ENCODE peak calls at places on chromosomes 1 and 21, in five cellular contexts. C, O, E, Y and X are unnamed samples.

GRCh38 chr1:180503274-180503862 is 991 bp upstream of the ACBD6 start:
- DNase-seq in C (no peak), O (no peak), E (no peak), Y (no peak), X (peak; percentile 21)

GRCh38 chr1:46246548-46247432 is 773 bp upstream of the RAD54L start:
- DNase-seq in C (no peak), O (no peak), E (no peak), Y (peak; percentile 45), X (peak; percentile 35)

GRCh38 chr1:154419620-154420020 is 14.5 kb downstream of the IL6R start:
- DNase-seq in C (peak; percentile 91), O (no peak), E (peak; percentile 81), Y (peak; percentile 95), X (peak; percentile 79)

GRCh38 chr1:110150330-110151174 is at the start of gene SLC6A17:
- DNase-seq in C (no peak), O (no peak), E (peak; percentile 68), Y (peak; percentile 68), X (no peak)

GRCh38 chr1:9437931-9438330 is 101.3 kb upstream of the SLC25A33 start:
- DNase-seq in C (no peak), O (no peak), E (peak; percentile 73), Y (peak; percentile 53), X (peak; percentile 10)

GRCh38 chr1:212368073-212368484 is 46.6 kb downstream of the PACC1 start:
- DNase-seq in C (peak; percentile 80), O (peak; percentile 21), E (peak; percentile 54), Y (peak; percentile 81), X (peak; percentile 94)

GRCh38 chr1:241639653-241640148 is 468 bp downstream of the CHML start:
- DNase-seq in C (no peak), O (no peak), E (peak; percentile 49), Y (no peak), X (no peak)

GRCh38 chr1:183180634-183181056 is 5.4 kb upstream of the LAMC2 start:
- DNase-seq in C (no peak), O (no peak), E (peak; percentile 96), Y (peak; percentile 83), X (peak; percentile 58)

GRCh38 chr1:33436557-33437296 is 5.8 kb upstream of the PHC2 start:
- DNase-seq in C (no peak), O (no peak), E (no peak), Y (peak; percentile 28), X (no peak)

GRCh38 chr21:29753216-29753615 is 186.6 kb downstream of the GRIK1 start:
- DNase-seq in C (no peak), O (no peak), E (no peak), Y (no peak), X (no peak)

GRCh38 chr1:159873546-159873945 is 11.1 kb upstream of the VSIG8 start:
- DNase-seq in C (no peak), O (no peak), E (no peak), Y (no peak), X (no peak)

GRCh38 chr1:30809514-30810263 is 52.1 kb upstream of the LAPTM5 start:
- DNase-seq in C (no peak), O (no peak), E (peak; percentile 52), Y (peak; percentile 93), X (peak; percentile 56)

GRCh38 chr1:201332021-201332420 is 45.5 kb downstream of the TNNT2 start:
- DNase-seq in C (no peak), O (no peak), E (no peak), Y (no peak), X (no peak)

GRCh38 chr1:68571499-68571898 is 74.6 kb upstream of the DEPDC1 start:
- DNase-seq in C (no peak), O (no peak), E (peak; percentile 27), Y (no peak), X (peak; percentile 6)

GRCh38 chr1:17816511-17816910 is 61.4 kb downstream of the ACTL8 start:
- DNase-seq in C (no peak), O (no peak), E (no peak), Y (no peak), X (no peak)

GRCh38 chr1:178869114-178869697 is 1.7 kb downstream of the ANGPTL1 start:
- DNase-seq in C (no peak), O (no peak), E (no peak), Y (peak; percentile 63), X (no peak)

GRCh38 chr1:161739865-161740566 is 9.6 kb upstream of the DUSP12 start:
- DNase-seq in C (no peak), O (no peak), E (no peak), Y (no peak), X (no peak)

GRCh38 chr21:43608225-43608624 is 51.1 kb downstream of the HSF2BP start:
- DNase-seq in C (no peak), O (no peak), E (peak; percentile 90), Y (peak; percentile 86), X (peak; percentile 51)

GRCh38 chr1:21861602-21862429 is 49.8 kb downstream of the LDLRAD2 start:
- DNase-seq in C (no peak), O (no peak), E (peak; percentile 57), Y (peak; percentile 78), X (peak; percentile 64)

GRCh38 chr1:86154581-86155060 is 2.0 kb downstream of the COL24A1 start:
- DNase-seq in C (no peak), O (no peak), E (peak; percentile 25), Y (peak; percentile 38), X (no peak)

GRCh38 chr1:225990705-225991464 is 8.3 kb downstream of the SDE2 start:
- DNase-seq in C (peak; percentile 93), O (no peak), E (no peak), Y (no peak), X (no peak)

GRCh38 chr1:216285052-216285451 is 138.2 kb downstream of the USH2A start:
- DNase-seq in C (no peak), O (no peak), E (no peak), Y (no peak), X (no peak)

GRCh38 chr1:56074357-56074717 is 505.0 kb downstream of the PLPP3 start:
- DNase-seq in C (no peak), O (no peak), E (no peak), Y (no peak), X (no peak)

GRCh38 chr1:100543640-100544039 is 5.7 kb downstream of the GPR88 start:
- DNase-seq in C (peak; percentile 48), O (no peak), E (peak; percentile 47), Y (no peak), X (peak; percentile 79)

GRCh38 chr1:171494086-171494485 is 8.8 kb downstream of the PRRC2C start:
- DNase-seq in C (no peak), O (no peak), E (no peak), Y (no peak), X (no peak)

GRCh38 chr1:162055062-162055461 is 14.4 kb upstream of the NOS1AP start:
- DNase-seq in C (no peak), O (no peak), E (peak; percentile 91), Y (peak; percentile 87), X (peak; percentile 99)

GRCh38 chr1:31181515-31182343 is 58.0 kb downstream of the NKAIN1 start:
- DNase-seq in C (peak; percentile 42), O (no peak), E (peak; percentile 29), Y (no peak), X (peak; percentile 51)

GRCh38 chr1:234533034-234533571 is 54.1 kb upstream of the TARBP1 start:
- DNase-seq in C (no peak), O (no peak), E (peak; percentile 99), Y (peak; percentile 97), X (peak; percentile 63)

GRCh38 chr1:234531181-234532132 is 52.5 kb upstream of the TARBP1 start:
- DNase-seq in C (no peak), O (no peak), E (peak; percentile 53), Y (peak; percentile 87), X (peak; percentile 52)

GRCh38 chr1:234533975-234534876 is 55.2 kb upstream of the TARBP1 start:
- DNase-seq in C (no peak), O (no peak), E (peak; percentile 69), Y (peak; percentile 98), X (no peak)

GRCh38 chr1:234530641-234531040 is 51.7 kb upstream of the TARBP1 start:
- DNase-seq in C (no peak), O (no peak), E (no peak), Y (no peak), X (no peak)

GRCh38 chr1:234532511-234532922 is 53.5 kb upstream of the TARBP1 start:
- DNase-seq in C (no peak), O (no peak), E (no peak), Y (no peak), X (no peak)
- H3K4me1 ChIP-seq in C (no peaks in the 10 kb centered on the region), O (peaks cover 5% of the 10 kb centered on the region), E (peaks cover 52% of the 10 kb centered on the region), Y (peaks cover 36% of the 10 kb centered on the region), X (peaks cover 27% of the 10 kb centered on the region)

DNA sequence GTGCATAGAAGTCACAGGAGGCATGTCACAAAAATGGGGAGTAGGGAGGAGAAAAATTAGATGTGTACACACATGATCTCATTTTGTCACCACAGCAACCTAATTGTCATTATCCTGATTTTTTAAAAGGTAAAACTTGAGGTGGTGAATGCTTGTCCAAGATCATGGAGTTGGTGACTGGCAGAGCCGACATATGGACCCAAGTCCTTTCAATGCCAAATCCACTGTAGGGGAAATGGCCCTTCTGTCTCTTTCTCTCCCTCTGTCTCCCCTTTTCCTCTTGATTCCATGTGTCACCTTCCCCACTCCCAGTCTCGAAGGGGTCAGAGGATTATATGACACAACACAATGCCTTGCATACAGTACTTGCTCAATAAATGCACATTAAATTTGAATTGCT is 65.7 kb upstream of the JUN start:
- DNase-seq in C (no peak), O (no peak), E (no peak), Y (no peak), X (no peak)
- H3K9ac ChIP-seq in C (no peak overlapping the region), O (no peak overlapping the region), E (peak overlapping the region; percentile 52), Y (peak overlapping the region; percentile 24), X (peak overlapping the region; percentile 67)

DNA sequence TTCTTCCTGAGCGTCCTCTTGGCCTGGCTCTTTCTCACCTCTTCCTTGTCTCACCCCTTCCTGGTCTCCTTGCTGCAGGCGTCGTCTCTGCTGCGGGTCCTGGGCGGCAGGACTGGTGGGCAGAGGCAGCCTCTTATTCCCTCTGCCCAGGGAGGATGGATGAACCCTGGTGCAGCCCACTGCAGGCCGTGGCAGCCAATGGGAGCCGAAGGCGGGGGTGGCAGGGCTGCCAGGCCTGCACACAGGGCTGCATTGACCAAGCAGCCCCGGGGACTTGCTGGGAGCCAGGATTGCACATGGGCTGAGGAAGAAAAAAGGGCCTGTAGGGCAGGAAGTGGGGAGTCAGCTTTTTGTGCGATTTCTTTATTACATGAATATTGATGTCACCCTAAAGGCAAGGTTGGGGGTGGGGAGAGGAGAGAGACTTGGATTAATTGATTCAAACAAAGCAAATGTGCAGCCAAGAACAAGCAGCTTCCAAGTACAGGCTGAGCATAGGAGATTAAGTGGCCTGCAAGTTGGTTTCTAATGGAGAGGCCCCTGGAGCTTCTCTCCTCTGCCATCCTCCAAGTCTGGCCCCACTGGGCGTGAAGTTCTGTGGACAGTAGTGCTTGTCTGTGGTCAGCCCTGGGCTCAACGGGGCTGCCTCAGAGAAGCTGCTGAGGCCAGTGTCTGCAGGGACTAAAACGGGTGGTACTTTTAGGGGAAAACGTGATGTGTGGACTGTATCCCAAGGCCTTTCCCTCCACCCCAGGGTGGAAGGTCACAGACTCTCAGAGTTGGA is at the start of gene S100B:
- DNase-seq in C (no peak), O (no peak), E (no peak), Y (no peak), X (no peak)
- H3K4me1 ChIP-seq in C (no peaks in the 10 kb centered on the region), O (peaks cover 11% of the 10 kb centered on the region), E (peaks cover 7% of the 10 kb centered on the region), Y (no peaks in the 10 kb centered on the region), X (no peaks in the 10 kb centered on the region)

DNA sequence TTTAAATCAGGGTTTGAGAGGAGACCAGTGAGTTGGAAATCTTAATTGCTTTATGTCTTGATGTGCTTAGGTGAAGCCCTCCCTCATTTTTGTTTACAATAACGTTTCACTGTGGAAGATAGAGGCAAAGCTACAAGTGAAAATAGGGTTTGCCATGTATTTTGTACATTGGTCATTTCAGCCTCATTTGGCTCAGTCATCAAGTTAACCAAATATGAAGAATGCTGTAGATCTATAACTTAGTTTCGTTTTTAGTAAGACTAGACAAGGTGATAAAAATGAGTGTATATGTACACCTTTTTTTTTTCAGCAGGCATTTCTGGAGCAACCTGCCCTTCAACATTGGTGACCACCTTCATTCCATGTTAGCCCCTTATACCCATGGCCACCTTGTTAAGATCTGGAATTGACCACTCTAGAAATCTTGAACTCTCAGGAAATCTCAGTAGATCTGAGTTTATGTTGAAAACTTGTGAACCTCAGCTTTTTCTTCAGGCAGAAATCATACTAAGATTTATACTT is 2.9 kb downstream of the NFYC start:
- DNase-seq in C (no peak), O (no peak), E (no peak), Y (no peak), X (no peak)
- H3K9ac ChIP-seq in C (no peak overlapping the region), O (no peak overlapping the region), E (no peak overlapping the region), Y (no peak overlapping the region), X (no peak overlapping the region)